ENCODE peak calls at places on chromosomes 16 and 17, in seven cellular contexts. T is left ventricle myocardium inferior; N is upper lobe of right lung; H is CD8-positive, alpha-beta T cell; G is endothelial cell of umbilical vein; R is thoracic aorta; Z is OCI-LY7. C is an unnamed sample. For H3K9me3, the result is how much of the 10 kb centered on the place peaks cover.

GRCh38 chr17:75271955-75272847 is 1.2 kb upstream of the MIF4GD start:
- DNase-seq in T (peak), N (no peak), H (no peak), G (no peak), R (no peak), Z (peak), C (no peak)

GRCh38 chr16:4991754-4992153 is 33.6 kb downstream of the SEC14L5 start:
- DNase-seq in T (no peak), N (peak), H (no peak), G (no peak), R (no peak), Z (no peak), C (no peak)

GRCh38 chr16:30700971-30701370 is 2.0 kb downstream of the SRCAP start:
- DNase-seq in T (no peak), N (no peak), H (no peak), G (no peak), R (no peak), Z (no peak), C (no peak)

GRCh38 chr16:70694088-70694487 is 8.2 kb upstream of the MTSS2 start:
- DNase-seq in T (no peak), N (no peak), H (no peak), G (no peak), R (no peak), Z (no peak), C (no peak)

GRCh38 chr17:15377200-15377599 is 35.8 kb upstream of the TEKT3 start:
- DNase-seq in T (no peak), N (no peak), H (no peak), G (no peak), R (no peak), Z (no peak), C (no peak)

GRCh38 chr17:2087597-2088211 is 32.8 kb downstream of the HIC1 start:
- DNase-seq in T (no peak), N (peak), H (no peak), G (peak), R (no peak), Z (peak), C (no peak)

GRCh38 chr16:17354121-17354750 is 116.5 kb downstream of the XYLT1 start:
- DNase-seq in T (no peak), N (no peak), H (no peak), G (no peak), R (no peak), Z (no peak), C (no peak)

GRCh38 chr16:8649829-8650554 is 24.4 kb upstream of the ABAT start:
- DNase-seq in T (no peak), N (no peak), H (no peak), G (no peak), R (no peak), Z (no peak), C (no peak)

GRCh38 chr17:9788582-9788981 is 2.8 kb downstream of the DHRS7C start:
- DNase-seq in T (no peak), N (no peak), H (no peak), G (no peak), R (no peak), Z (no peak), C (no peak)

GRCh38 chr16:13036600-13036999 is 135.2 kb downstream of the SHISA9 start:
- DNase-seq in T (peak), N (no peak), H (peak), G (peak), R (no peak), Z (peak), C (no peak)

GRCh38 chr16:49474741-49475140 is 101.1 kb downstream of the C16orf78 start:
- DNase-seq in T (no peak), N (peak), H (no peak), G (no peak), R (no peak), Z (no peak), C (no peak)

GRCh38 chr17:57293077-57293476 is 36.8 kb downstream of the MSI2 start:
- DNase-seq in T (peak), N (no peak), H (no peak), G (no peak), R (no peak), Z (no peak), C (no peak)

GRCh38 chr17:12020595-12021590 is at the start of gene MAP2K4:
- DNase-seq in T (peak), N (peak), H (peak), G (peak), R (peak), Z (peak), C (peak)

GRCh38 chr17:31739300-31739699 is 119.7 kb downstream of the COPRS start:
- DNase-seq in T (no peak), N (no peak), H (no peak), G (no peak), R (no peak), Z (no peak), C (no peak)

GRCh38 chr16:26197707-26198106 is 505.9 kb downstream of the HS3ST4 start:
- DNase-seq in T (no peak), N (no peak), H (no peak), G (no peak), R (no peak), Z (no peak), C (no peak)

GRCh38 chr16:19136549-19137196 is 22.9 kb downstream of the ITPRIPL2 start:
- DNase-seq in T (no peak), N (no peak), H (no peak), G (no peak), R (no peak), Z (no peak), C (peak)

GRCh38 chr17:47207143-47208067 is 1.7 kb upstream of the MYL4 start:
- DNase-seq in T (no peak), N (no peak), H (no peak), G (no peak), R (no peak), Z (peak), C (no peak)

GRCh38 chr17:47201168-47201567 is 8.0 kb upstream of the MYL4 start:
- DNase-seq in T (no peak), N (no peak), H (no peak), G (no peak), R (no peak), Z (no peak), C (peak)

GRCh38 chr17:47205419-47205963 is 3.7 kb upstream of the MYL4 start:
- DNase-seq in T (peak), N (peak), H (peak), G (no peak), R (no peak), Z (peak), C (peak)

GRCh38 chr17:47204722-47205418 is 4.3 kb upstream of the MYL4 start:
- DNase-seq in T (peak), N (no peak), H (no peak), G (no peak), R (no peak), Z (peak), C (peak)

DNA sequence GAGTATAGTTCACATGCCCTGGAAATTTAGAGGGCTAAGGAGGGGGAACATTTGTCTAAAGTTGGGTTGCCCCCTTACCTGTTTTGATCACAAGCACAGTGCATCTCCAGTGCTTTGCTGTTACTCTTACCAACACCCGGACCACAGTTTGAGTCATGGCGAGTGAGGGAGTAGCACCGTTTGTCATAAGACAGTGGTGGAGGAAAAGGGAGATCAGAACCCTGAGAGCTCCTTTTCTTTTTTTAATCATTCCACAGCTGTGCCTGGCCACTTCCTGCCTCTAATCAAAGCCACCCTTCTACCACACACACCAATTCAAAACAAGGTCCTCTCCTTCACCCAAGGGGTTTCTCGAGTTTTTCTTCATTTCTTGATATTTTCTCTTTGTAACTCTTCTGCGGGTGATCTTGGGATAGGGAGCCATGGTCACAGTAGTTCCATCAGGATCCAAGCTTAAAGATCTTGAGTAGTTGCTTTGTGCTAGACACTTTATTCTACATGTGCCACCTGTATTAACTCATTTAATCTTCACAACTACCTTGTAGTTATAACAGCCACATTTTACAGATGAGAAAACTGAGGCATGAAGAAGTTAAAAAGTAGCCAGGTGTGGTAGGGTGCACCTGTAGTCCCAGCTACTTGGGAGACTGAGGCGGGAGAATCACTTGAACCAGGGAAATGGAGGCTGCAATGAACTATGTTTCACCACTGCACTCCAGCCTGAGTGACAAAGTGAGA is 5.0 kb upstream of the MYL4 start:
- DNase-seq in T (no peak), N (no peak), H (peak), G (no peak), R (no peak), Z (peak), C (no peak)
- H3K4me3 ChIP-seq in T (no peak), N (no peak), H (peak), G (no peak), R (no peak), Z (peak), C (no peak)

GRCh38 chr16:77452243-77452642 is 17.4 kb upstream of the ADAMTS18 start:
- DNase-seq in T (no peak), N (no peak), H (no peak), G (no peak), R (no peak), Z (no peak), C (no peak)
- H3K9me3 ChIP-seq in T (under half), N (under half), H (under half), G (under half), R (under half), Z (under half), C (under half)

DNA sequence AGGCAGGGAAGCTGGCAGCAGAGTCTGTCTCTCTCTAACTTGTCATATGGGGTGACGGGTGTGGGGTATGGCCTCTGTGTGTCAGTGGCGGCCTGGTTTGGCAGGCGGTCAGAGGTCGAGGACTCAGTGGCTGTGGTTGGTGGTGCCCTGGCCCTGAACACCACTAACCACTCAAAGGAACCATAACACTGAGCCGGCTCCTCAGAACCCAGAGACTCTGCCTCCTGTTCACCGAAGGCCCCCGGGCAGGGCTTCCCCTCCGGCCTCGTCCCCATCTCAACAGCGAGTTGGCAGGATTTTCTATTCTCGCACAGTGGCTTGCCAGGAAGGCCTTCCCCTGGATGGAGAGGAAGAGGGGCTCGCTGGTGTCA is 638 bp downstream of the P2RX1 start:
- DNase-seq in T (no peak), N (no peak), H (no peak), G (no peak), R (no peak), Z (no peak), C (no peak)
- H3K4me3 ChIP-seq in T (no peak), N (peak), H (no peak), G (no peak), R (no peak), Z (no peak), C (no peak)

GRCh38 chr17:27158390-27158789 is 135.5 kb upstream of the WSB1 start:
- DNase-seq in T (no peak), N (no peak), H (no peak), G (no peak), R (no peak), Z (no peak), C (no peak)
- H3K9me3 ChIP-seq in T (under half), N (under half), H (under half), G (under half), R (under half), Z (under half), C (under half)

GRCh38 chr17:41505007-41505835 is at the start of gene KRT13:
- DNase-seq in T (no peak), N (no peak), H (no peak), G (no peak), R (no peak), Z (no peak), C (no peak)

GRCh38 chr17:41510251-41511065 is 5.0 kb upstream of the KRT13 start:
- DNase-seq in T (no peak), N (no peak), H (no peak), G (no peak), R (no peak), Z (no peak), C (peak)

GRCh38 chr17:41504126-41504977 is 1.1 kb downstream of the KRT13 start:
- DNase-seq in T (no peak), N (no peak), H (no peak), G (no peak), R (no peak), Z (no peak), C (no peak)

GRCh38 chr17:41505836-41506767 is 690 bp upstream of the KRT13 start:
- DNase-seq in T (no peak), N (no peak), H (no peak), G (no peak), R (no peak), Z (peak), C (no peak)

DNA sequence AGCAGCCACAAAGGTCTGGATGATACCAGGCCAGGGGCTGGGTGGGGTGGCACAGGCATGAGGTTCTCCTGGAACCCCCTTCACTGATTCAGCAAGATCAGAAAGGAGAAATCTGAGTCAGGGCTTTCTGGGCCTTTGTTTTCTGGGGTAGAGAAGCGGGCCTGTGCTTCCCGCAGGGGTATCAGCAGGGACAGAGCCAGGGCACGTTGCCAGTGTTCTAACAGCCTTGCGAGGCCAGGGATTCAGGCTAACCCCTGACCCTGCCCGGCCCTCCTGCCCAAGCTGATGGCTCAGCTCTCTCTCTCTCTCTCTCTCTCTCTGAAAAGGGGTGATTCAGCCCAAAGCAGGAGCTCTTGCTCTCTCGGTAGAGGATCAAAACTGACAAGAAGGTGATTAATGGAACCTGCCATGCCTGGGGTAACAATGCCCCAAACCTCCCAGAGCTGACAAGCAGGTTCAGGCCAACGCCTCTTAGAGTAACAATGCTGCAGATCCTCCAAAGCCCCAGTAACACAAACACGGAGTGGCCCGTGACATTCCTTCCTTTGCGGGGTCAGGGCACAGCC is 2.0 kb upstream of the KRT13 start:
- DNase-seq in T (no peak), N (no peak), H (no peak), G (no peak), R (no peak), Z (no peak), C (no peak)
- H3K4me3 ChIP-seq in T (no peak), N (no peak), H (no peak), G (no peak), R (no peak), Z (no peak), C (no peak)

GRCh38 chr17:61700252-61700651 is 109.2 kb upstream of the NACA2 start:
- DNase-seq in T (no peak), N (no peak), H (no peak), G (peak), R (no peak), Z (peak), C (no peak)

GRCh38 chr17:61699694-61700093 is 108.7 kb upstream of the NACA2 start:
- DNase-seq in T (no peak), N (no peak), H (no peak), G (no peak), R (no peak), Z (no peak), C (no peak)

GRCh38 chr17:61701978-61702377 is 111.0 kb upstream of the NACA2 start:
- DNase-seq in T (no peak), N (no peak), H (no peak), G (no peak), R (no peak), Z (no peak), C (no peak)

GRCh38 chr17:61702450-61702849 is 111.4 kb upstream of the NACA2 start:
- DNase-seq in T (no peak), N (no peak), H (no peak), G (no peak), R (no peak), Z (no peak), C (no peak)

GRCh38 chr17:61701334-61701733 is 110.3 kb upstream of the NACA2 start:
- DNase-seq in T (no peak), N (no peak), H (no peak), G (no peak), R (no peak), Z (no peak), C (no peak)
- H3K9me3 ChIP-seq in T (half or more), N (under half), H (under half), G (under half), R (under half), Z (under half), C (under half)

GRCh38 chr17:49495842-49496182 is 719 bp downstream of the NGFR start:
- DNase-seq in T (no peak), N (no peak), H (no peak), G (no peak), R (no peak), Z (no peak), C (no peak)

GRCh38 chr17:49496866-49497146 is 1.7 kb downstream of the NGFR start:
- DNase-seq in T (no peak), N (no peak), H (no peak), G (no peak), R (no peak), Z (no peak), C (no peak)

GRCh38 chr17:49496183-49496865 is 1.2 kb downstream of the NGFR start:
- DNase-seq in T (peak), N (peak), H (peak), G (peak), R (peak), Z (peak), C (peak)

GRCh38 chr17:49497147-49498036 is 2.3 kb downstream of the NGFR start:
- DNase-seq in T (peak), N (no peak), H (no peak), G (peak), R (peak), Z (no peak), C (no peak)

DNA sequence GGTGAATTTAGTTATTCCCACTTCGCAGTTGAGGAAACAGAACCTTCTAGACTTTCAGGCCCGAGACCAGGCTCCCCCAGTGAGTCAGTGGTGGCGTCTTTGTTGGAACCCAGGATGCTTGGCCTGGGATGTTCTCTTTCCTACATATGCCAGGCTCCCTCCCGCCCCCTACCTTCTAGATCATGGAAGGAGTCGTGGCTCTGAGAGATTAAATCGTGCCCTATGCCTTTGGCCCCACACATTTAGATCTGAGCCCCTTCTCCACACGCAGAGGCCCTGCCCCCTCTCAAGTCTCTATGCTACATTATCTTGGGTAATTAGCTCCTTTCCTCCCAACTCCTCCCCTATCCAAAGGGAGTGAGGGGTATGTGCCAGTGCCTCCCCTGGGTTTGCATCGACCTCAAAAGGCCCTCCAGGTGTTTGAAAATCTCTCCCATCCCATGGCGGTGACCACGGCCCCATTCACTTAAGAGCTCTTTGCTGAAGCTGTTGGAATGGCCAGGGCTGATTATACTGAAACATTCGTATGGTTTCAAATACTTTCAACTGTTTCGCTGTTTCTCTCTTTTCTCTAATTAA is 3.0 kb downstream of the NGFR start:
- DNase-seq in T (no peak), N (no peak), H (no peak), G (no peak), R (no peak), Z (no peak), C (no peak)
- H3K4me3 ChIP-seq in T (peak), N (no peak), H (peak), G (no peak), R (peak), Z (no peak), C (no peak)

GRCh38 chr16:68612996-68613395 is 32.1 kb upstream of the CDH3 start:
- DNase-seq in T (no peak), N (no peak), H (no peak), G (no peak), R (no peak), Z (no peak), C (no peak)

GRCh38 chr16:68605746-68606145 is 39.4 kb upstream of the CDH3 start:
- DNase-seq in T (no peak), N (no peak), H (no peak), G (no peak), R (no peak), Z (no peak), C (no peak)

GRCh38 chr16:68607443-68607842 is 37.7 kb upstream of the CDH3 start:
- DNase-seq in T (no peak), N (no peak), H (no peak), G (no peak), R (no peak), Z (no peak), C (no peak)

DNA sequence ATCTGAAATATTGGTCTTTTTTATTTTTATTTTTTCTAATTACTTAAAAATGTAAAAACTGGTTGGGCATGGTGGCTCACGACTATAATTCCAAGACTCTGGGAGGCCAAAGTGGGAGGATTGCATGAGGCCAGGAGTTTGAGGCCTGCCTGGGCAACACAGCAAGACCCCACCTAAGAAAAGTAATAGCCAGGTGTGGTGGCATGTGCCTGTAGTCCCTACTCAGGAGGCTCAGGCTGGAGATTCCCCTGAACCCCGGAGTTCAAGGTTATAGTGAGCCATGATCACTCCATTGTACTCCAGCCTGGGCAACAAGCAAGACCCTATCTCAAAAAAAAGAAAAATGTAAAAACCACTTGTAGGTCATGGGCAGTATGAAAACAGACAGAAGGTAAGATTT is 36.8 kb upstream of the CDH3 start:
- DNase-seq in T (no peak), N (no peak), H (no peak), G (no peak), R (no peak), Z (no peak), C (no peak)
- H3K9me3 ChIP-seq in T (under half), N (under half), H (under half), G (under half), R (under half), Z (under half), C (under half)

GRCh38 chr16:48194828-48195566 is 39.2 kb upstream of the ABCC12 start:
- DNase-seq in T (no peak), N (no peak), H (no peak), G (peak), R (no peak), Z (no peak), C (peak)
- H3K4me3 ChIP-seq in T (no peak), N (no peak), H (no peak), G (no peak), R (no peak), Z (no peak), C (no peak)

C was measured in small intestine.